ENCODE peak calls at places on chromosomes 3 and 15, in ten cellular contexts. Z is retinal pigment epithelial cell; G is right atrium auricular region; V is adrenal gland; C is thoracic aorta; H is fibroblast of lung; E is CD8-positive, alpha-beta T cell; T is cardiac fibroblast; K is choroid plexus epithelial cell; F is astrocyte. D is an unnamed sample.

GRCh38 chr3:8741581-8742355 is 8.2 kb downstream of the CAV3 start:
- DNase-seq in Z (peak), G (no peak), V (peak), C (no peak), H (peak), E (no peak), T (peak), K (peak), F (peak), D (peak)

GRCh38 chr15:31605467-31605931 is 278.9 kb downstream of the KLF13 start:
- DNase-seq in Z (no peak), G (no peak), V (no peak), C (no peak), H (peak), E (no peak), T (peak), K (peak), F (peak), D (no peak)

GRCh38 chr3:49802719-49803463 is at the start of gene INKA1:
- DNase-seq in Z (no peak), G (peak), V (peak), C (peak), H (peak), E (peak), T (peak), K (peak), F (peak), D (no peak)

GRCh38 chr3:30227571-30228301 is 378.7 kb upstream of the TGFBR2 start:
- DNase-seq in Z (no peak), G (no peak), V (no peak), C (no peak), H (peak), E (no peak), T (peak), K (peak), F (peak), D (peak)

GRCh38 chr15:90264649-90265048 is 823 bp upstream of the NGRN start:
- DNase-seq in Z (no peak), G (no peak), V (no peak), C (no peak), H (no peak), E (peak), T (no peak), K (no peak), F (no peak), D (no peak)

GRCh38 chr3:142586803-142587406 is 8.4 kb upstream of the ATR start:
- DNase-seq in Z (peak), G (no peak), V (peak), C (no peak), H (peak), E (peak), T (peak), K (peak), F (peak), D (no peak)

GRCh38 chr15:72964135-72964534 is 88.1 kb upstream of the NEO1 start:
- DNase-seq in Z (no peak), G (no peak), V (no peak), C (no peak), H (no peak), E (no peak), T (no peak), K (no peak), F (no peak), D (no peak)

GRCh38 chr15:48922046-48922445 is 41.7 kb downstream of the SHC4 start:
- DNase-seq in Z (no peak), G (no peak), V (no peak), C (no peak), H (no peak), E (no peak), T (no peak), K (no peak), F (no peak), D (no peak)

GRCh38 chr3:99620976-99621375 is 17.4 kb upstream of the COL8A1 start:
- DNase-seq in Z (no peak), G (no peak), V (no peak), C (no peak), H (no peak), E (no peak), T (no peak), K (no peak), F (no peak), D (peak)

GRCh38 chr3:46269556-46269955 is 27.3 kb downstream of the CCR3 start:
- DNase-seq in Z (no peak), G (no peak), V (no peak), C (no peak), H (no peak), E (no peak), T (no peak), K (no peak), F (no peak), D (no peak)

GRCh38 chr3:87324609-87325008 is 48.2 kb upstream of the POU1F1 start:
- DNase-seq in Z (no peak), G (no peak), V (no peak), C (no peak), H (no peak), E (no peak), T (no peak), K (no peak), F (no peak), D (no peak)

GRCh38 chr3:172057624-172058023 is 18.2 kb downstream of the FNDC3B start:
- DNase-seq in Z (no peak), G (no peak), V (no peak), C (no peak), H (no peak), E (no peak), T (no peak), K (no peak), F (no peak), D (no peak)

GRCh38 chr3:134849561-134849960 is 54.5 kb downstream of the EPHB1 start:
- DNase-seq in Z (no peak), G (no peak), V (no peak), C (no peak), H (no peak), E (no peak), T (no peak), K (no peak), F (no peak), D (no peak)

GRCh38 chr15:85403745-85404144 is 23.3 kb downstream of the AKAP13 start:
- DNase-seq in Z (no peak), G (no peak), V (no peak), C (no peak), H (peak), E (no peak), T (peak), K (peak), F (peak), D (no peak)

GRCh38 chr15:99365232-99365631 is 114.0 kb downstream of the LRRC28 start:
- DNase-seq in Z (no peak), G (no peak), V (no peak), C (no peak), H (no peak), E (no peak), T (no peak), K (no peak), F (no peak), D (no peak)

GRCh38 chr3:45583021-45583851 is 11.3 kb upstream of the LIMD1 start:
- DNase-seq in Z (no peak), G (no peak), V (peak), C (no peak), H (peak), E (no peak), T (peak), K (peak), F (peak), D (no peak)

GRCh38 chr3:85670626-85671025 is 711.8 kb downstream of the CADM2 start:
- DNase-seq in Z (no peak), G (no peak), V (no peak), C (no peak), H (peak), E (no peak), T (peak), K (no peak), F (peak), D (no peak)

GRCh38 chr3:141083226-141083625 is 32.1 kb downstream of the SPSB4 start:
- DNase-seq in Z (no peak), G (no peak), V (no peak), C (no peak), H (no peak), E (no peak), T (no peak), K (no peak), F (no peak), D (no peak)

GRCh38 chr3:141083831-141084624 is 32.9 kb downstream of the SPSB4 start:
- DNase-seq in Z (no peak), G (no peak), V (no peak), C (no peak), H (no peak), E (no peak), T (no peak), K (no peak), F (no peak), D (no peak)

GRCh38 chr3:141082064-141082463 is 30.9 kb downstream of the SPSB4 start:
- DNase-seq in Z (no peak), G (no peak), V (no peak), C (no peak), H (no peak), E (no peak), T (no peak), K (no peak), F (no peak), D (no peak)

GRCh38 chr3:141080407-141080806 is 29.3 kb downstream of the SPSB4 start:
- DNase-seq in Z (no peak), G (no peak), V (no peak), C (no peak), H (no peak), E (no peak), T (no peak), K (no peak), F (no peak), D (no peak)

DNA sequence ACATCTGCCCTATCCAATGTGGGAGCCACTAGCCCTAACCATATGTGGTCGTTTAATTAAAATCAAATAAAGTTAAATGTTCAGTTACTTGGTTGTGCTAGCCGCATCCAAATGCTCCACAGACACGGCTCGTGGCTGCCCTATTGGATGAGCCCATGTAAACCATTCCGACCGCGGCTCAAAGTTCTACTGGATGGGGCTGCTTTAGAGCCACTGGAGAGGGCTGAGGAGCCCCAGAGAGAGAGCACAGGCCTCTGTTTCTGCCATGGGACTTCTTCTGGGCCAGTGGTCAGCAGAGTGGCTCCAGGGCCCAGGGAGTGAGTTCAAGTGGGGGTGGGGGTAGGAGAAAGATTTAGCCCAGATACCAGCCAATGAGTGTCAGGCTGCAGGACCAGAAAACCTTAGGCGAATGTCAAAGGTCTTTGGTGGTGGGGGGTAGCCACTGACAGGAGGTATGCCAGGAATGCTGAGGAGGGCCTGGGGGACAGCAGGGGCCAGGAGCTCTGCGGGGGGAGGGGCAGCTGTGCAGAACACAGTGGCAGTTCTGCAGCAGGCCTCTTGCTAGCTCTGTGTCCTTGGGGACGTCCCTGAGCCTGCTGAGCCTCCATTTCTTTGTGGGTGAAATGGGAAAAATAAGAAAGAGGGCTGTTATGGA is 30.1 kb downstream of the SPSB4 start:
- DNase-seq in Z (no peak), G (no peak), V (no peak), C (no peak), H (no peak), E (no peak), T (no peak), K (no peak), F (no peak), D (no peak)
- H3K4me3 ChIP-seq in Z (no peak), G (no peak), V (no peak), C (no peak), H (no peak), E (no peak), T (no peak), K (no peak), F (no peak), D (no peak)

DNA sequence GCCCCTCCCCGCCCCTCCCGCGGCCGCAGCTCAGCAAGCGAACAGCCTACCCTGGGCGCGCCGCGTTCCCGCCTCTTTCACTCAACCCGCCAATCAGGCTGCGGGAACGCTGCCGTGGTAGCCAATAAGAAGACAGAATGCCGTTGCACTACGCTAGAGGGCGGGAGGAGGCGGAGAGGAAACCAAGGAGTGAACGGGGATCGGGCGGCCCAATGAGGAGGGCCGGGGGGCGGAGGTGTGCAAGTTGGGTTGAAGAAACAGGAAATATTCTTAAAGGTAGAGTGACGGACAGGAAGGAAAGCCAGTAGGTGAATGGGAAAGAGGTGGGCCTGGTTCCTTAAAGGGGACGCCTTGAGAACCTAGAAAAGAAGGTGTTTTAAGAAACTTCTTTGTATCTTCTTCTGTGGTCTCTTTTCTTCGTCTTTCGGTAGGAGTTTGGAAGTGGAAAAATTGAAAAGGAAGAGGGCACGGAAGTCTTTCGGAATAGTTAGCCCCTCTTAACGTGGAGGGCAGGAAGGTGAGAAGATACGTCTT is 283 bp upstream of the USF3 start:
- DNase-seq in Z (peak), G (peak), V (peak), C (peak), H (peak), E (peak), T (peak), K (peak), F (peak), D (peak)
- TF ChIP-seq CTCF in Z (peak), G (no peak), V (peak), C (no peak), H (no peak), E (no peak), T (peak), K (peak), F (no peak), D (peak)

GRCh38 chr3:128167973-128168674 is 14.8 kb downstream of the EEFSEC start:
- DNase-seq in Z (no peak), G (no peak), V (no peak), C (no peak), H (no peak), E (no peak), T (no peak), K (peak), F (no peak), D (no peak)
- H3K4me3 ChIP-seq in Z (no peak), G (no peak), V (no peak), C (no peak), H (no peak), E (no peak), T (no peak), K (no peak), F (no peak), D (no peak)

GRCh38 chr15:64148168-64148567 is 3.4 kb upstream of the SNX22 start:
- DNase-seq in Z (no peak), G (no peak), V (no peak), C (no peak), H (no peak), E (no peak), T (no peak), K (no peak), F (no peak), D (no peak)

GRCh38 chr15:64151727-64152506 is at the start of gene SNX22:
- DNase-seq in Z (no peak), G (no peak), V (no peak), C (no peak), H (no peak), E (peak), T (no peak), K (no peak), F (no peak), D (no peak)

GRCh38 chr15:64150236-64150578 is 1.3 kb upstream of the SNX22 start:
- DNase-seq in Z (no peak), G (no peak), V (no peak), C (no peak), H (no peak), E (no peak), T (no peak), K (no peak), F (no peak), D (no peak)

GRCh38 chr15:64148581-64148980 is 3.0 kb upstream of the SNX22 start:
- DNase-seq in Z (no peak), G (no peak), V (no peak), C (no peak), H (no peak), E (no peak), T (no peak), K (no peak), F (no peak), D (no peak)

DNA sequence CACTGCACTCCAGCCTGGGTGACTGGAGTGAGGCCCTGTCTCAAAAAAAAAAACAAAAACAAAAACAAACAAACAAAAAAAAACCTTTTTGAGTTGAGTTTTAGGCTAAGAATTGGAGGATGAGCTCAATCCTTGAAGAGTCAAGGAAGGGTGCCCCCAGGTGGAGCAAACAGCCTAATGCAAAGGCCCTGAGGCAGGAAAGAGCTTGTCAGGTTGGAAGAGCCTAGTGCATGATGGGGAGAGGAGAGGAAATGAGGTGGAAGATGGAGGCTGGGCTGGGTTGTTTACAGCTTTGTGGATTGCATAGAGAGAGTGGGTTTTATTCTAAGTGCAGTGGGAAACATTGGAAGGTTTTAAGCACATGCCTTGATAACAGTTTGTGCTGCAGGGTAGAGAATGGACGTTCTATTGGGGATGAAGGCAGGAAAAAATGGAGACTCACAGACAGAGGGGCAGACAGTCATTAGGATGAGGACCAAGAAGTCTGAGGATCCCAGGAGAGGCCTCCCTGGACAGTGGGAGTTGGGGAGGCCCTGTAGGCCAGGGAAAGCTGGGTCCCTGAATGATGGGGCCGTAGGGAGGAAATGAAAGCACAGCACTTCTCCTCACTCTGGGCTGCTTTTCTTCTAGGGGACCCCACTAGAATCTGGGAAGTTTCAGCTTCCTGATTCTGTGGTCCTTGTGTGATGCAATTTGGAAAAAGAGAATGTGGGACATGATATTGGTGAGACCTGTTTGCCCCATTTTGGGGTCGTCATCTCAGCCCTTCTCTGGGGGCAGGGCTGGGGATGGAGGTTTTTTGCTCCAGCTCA is 1.9 kb upstream of the SNX22 start:
- DNase-seq in Z (no peak), G (no peak), V (no peak), C (no peak), H (no peak), E (no peak), T (peak), K (no peak), F (no peak), D (no peak)
- TF ChIP-seq CTCF in Z (peak), G (no peak), V (no peak), C (no peak), H (no peak), E (no peak), T (peak), K (peak), F (no peak), D (peak)

DNA sequence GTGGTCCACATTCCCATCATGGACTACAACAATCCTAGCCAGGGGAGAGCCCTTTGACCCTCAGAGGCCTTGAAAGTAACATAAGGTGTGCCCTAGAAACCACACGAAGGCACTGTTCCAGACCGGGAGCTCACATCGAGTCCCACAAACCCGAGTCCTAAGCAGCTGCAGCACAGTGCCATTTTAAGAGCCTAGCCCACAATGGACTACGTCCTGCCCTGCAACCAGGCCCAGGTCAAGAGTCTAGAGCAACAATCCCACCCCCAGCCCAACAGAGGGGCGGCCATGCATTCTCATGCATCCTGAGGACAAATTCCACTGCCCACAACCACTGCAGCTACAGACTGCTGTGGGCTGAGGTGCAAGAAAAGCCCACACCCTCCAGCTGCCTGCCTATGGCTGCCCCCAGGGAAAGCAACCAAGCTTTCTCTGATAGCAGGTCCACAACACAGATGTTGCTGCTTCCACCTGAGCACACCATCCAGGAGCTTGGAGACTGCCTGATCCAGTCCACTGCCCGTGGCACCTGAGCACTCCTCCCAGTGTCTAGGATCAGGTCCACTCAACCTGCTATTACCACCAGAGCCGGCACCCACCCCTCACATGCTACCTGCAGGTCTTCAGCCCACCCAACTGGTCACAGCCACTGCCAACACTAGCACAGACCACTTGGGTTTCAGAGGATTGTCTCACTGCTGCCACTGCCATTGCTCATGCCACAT is 56.8 kb downstream of the IGSF11 start:
- DNase-seq in Z (no peak), G (no peak), V (no peak), C (no peak), H (no peak), E (no peak), T (no peak), K (no peak), F (no peak), D (no peak)
- H3K4me3 ChIP-seq in Z (no peak), G (no peak), V (no peak), C (no peak), H (no peak), E (no peak), T (no peak), K (no peak), F (no peak), D (no peak)

DNA sequence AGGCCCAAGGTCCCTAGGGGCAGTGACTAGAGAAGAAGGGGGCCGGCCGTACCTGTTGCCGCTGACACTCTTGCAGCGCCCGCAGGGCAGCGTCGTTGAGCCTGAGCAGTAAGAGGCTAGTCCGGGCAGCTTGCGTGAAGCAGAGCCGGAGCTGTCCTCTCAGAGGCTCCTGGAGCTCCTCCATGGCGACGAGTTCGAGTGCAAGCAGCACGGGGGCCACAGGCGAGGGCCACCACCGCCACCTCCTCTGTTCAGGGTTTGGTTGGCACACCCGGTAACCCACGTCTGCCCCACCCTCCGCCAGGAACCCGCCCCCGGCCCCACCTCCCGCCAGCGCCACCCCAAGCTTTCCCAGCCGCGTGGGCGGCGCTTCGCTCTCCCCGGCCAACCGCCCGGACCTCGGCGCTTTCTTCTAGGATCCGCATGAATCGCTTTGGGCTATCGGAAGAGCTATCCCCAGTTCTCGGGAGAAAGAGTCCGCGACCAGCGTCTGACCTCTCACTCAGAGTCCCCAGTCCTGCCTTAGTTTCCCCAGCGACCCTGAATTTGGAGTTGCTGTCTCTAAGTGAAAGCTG is at the start of gene ELL3:
- DNase-seq in Z (no peak), G (no peak), V (peak), C (no peak), H (peak), E (peak), T (peak), K (peak), F (no peak), D (no peak)
- TF ChIP-seq CTCF in Z (no peak), G (no peak), V (no peak), C (no peak), H (no peak), E (no peak), T (no peak), K (no peak), F (no peak), D (no peak)